ENCODE peak calls at places on chromosomes 2 and 18, in five cellular contexts. One of them, this sample, is unnamed.

GRCh38 chr18:3799515-3799914 is 349.5 kb downstream of the TGIF1 start:
- DNase-seq in iPS DF 6.9: no peak
- DNase-seq in neural progenitor cell: peak; percentile 53
- DNase-seq in ovary: no peak
- DNase-seq in CD4-positive, CD25-positive, alpha-beta regulatory T cell: no peak
- DNase-seq in this sample: no peak

GRCh38 chr2:61758991-61759390 is 94.9 kb downstream of the FAM161A start:
- DNase-seq in neural progenitor cell: no peak
- DNase-seq in iPS DF 6.9: no peak
- DNase-seq in CD4-positive, CD25-positive, alpha-beta regulatory T cell: no peak
- DNase-seq in ovary: no peak
- DNase-seq in this sample: no peak

GRCh38 chr2:192016265-192016664 is 169.4 kb upstream of the CAVIN2 start:
- DNase-seq in CD4-positive, CD25-positive, alpha-beta regulatory T cell: no peak
- DNase-seq in ovary: no peak
- DNase-seq in iPS DF 6.9: no peak
- DNase-seq in neural progenitor cell: no peak
- DNase-seq in this sample: no peak

GRCh38 chr2:174607989-174608865 is 10.6 kb upstream of the WIPF1 start:
- DNase-seq in iPS DF 6.9: no peak
- DNase-seq in ovary: no peak
- DNase-seq in neural progenitor cell: no peak
- DNase-seq in CD4-positive, CD25-positive, alpha-beta regulatory T cell: no peak
- DNase-seq in this sample: no peak

GRCh38 chr2:108776475-108776874 is 10.1 kb upstream of the CCDC138 start:
- DNase-seq in ovary: no peak
- DNase-seq in CD4-positive, CD25-positive, alpha-beta regulatory T cell: no peak
- DNase-seq in iPS DF 6.9: no peak
- DNase-seq in neural progenitor cell: no peak
- DNase-seq in this sample: no peak

GRCh38 chr2:111905990-111906735 is 7.8 kb downstream of the MERTK start:
- DNase-seq in ovary: no peak
- DNase-seq in iPS DF 6.9: no peak
- DNase-seq in neural progenitor cell: peak; percentile 43
- DNase-seq in CD4-positive, CD25-positive, alpha-beta regulatory T cell: no peak
- DNase-seq in this sample: no peak

GRCh38 chr2:171185165-171185818 is 24.6 kb upstream of the TLK1 start:
- DNase-seq in neural progenitor cell: no peak
- DNase-seq in ovary: no peak
- DNase-seq in iPS DF 6.9: no peak
- DNase-seq in CD4-positive, CD25-positive, alpha-beta regulatory T cell: no peak
- DNase-seq in this sample: no peak

GRCh38 chr2:43127208-43127940 is 99.0 kb downstream of the ZFP36L2 start:
- DNase-seq in neural progenitor cell: peak; percentile 47
- DNase-seq in CD4-positive, CD25-positive, alpha-beta regulatory T cell: peak; percentile 78
- DNase-seq in iPS DF 6.9: peak; percentile 61
- DNase-seq in ovary: peak; percentile 58
- DNase-seq in this sample: peak; percentile 97

GRCh38 chr18:32684940-32685339 is 87.9 kb downstream of the KLHL14 start:
- DNase-seq in iPS DF 6.9: no peak
- DNase-seq in CD4-positive, CD25-positive, alpha-beta regulatory T cell: no peak
- DNase-seq in ovary: no peak
- DNase-seq in neural progenitor cell: no peak
- DNase-seq in this sample: no peak

GRCh38 chr2:214543386-214543955 is 132.6 kb downstream of the VWC2L start:
- DNase-seq in CD4-positive, CD25-positive, alpha-beta regulatory T cell: no peak
- DNase-seq in iPS DF 6.9: no peak
- DNase-seq in neural progenitor cell: no peak
- DNase-seq in ovary: no peak
- DNase-seq in this sample: no peak

GRCh38 chr2:84458436-84459027 is 548 bp downstream of the SUCLG1 start:
- DNase-seq in neural progenitor cell: peak; percentile 11
- DNase-seq in CD4-positive, CD25-positive, alpha-beta regulatory T cell: peak; percentile 9
- DNase-seq in iPS DF 6.9: no peak
- DNase-seq in ovary: no peak
- DNase-seq in this sample: no peak

GRCh38 chr18:43830905-43831304 is 553.6 kb upstream of the SYT4 start:
- DNase-seq in CD4-positive, CD25-positive, alpha-beta regulatory T cell: no peak
- DNase-seq in neural progenitor cell: no peak
- DNase-seq in ovary: no peak
- DNase-seq in iPS DF 6.9: no peak
- DNase-seq in this sample: no peak

GRCh38 chr2:98347298-98348065 is 1.2 kb downstream of the CNGA3 start:
- DNase-seq in CD4-positive, CD25-positive, alpha-beta regulatory T cell: no peak
- DNase-seq in ovary: no peak
- DNase-seq in iPS DF 6.9: no peak
- DNase-seq in neural progenitor cell: peak; percentile 87
- DNase-seq in this sample: peak; percentile 80

GRCh38 chr2:188485496-188485895 is 193.8 kb downstream of the GULP1 start:
- DNase-seq in ovary: no peak
- DNase-seq in iPS DF 6.9: no peak
- DNase-seq in CD4-positive, CD25-positive, alpha-beta regulatory T cell: no peak
- DNase-seq in neural progenitor cell: peak; percentile 34
- DNase-seq in this sample: no peak

GRCh38 chr2:33275689-33276444 is 200.6 kb upstream of the RASGRP3 start:
- DNase-seq in CD4-positive, CD25-positive, alpha-beta regulatory T cell: peak; percentile 2
- DNase-seq in iPS DF 6.9: no peak
- DNase-seq in neural progenitor cell: no peak
- DNase-seq in ovary: no peak
- DNase-seq in this sample: no peak

GRCh38 chr2:20678751-20679150 is 11.8 kb downstream of the GDF7 start:
- DNase-seq in neural progenitor cell: no peak
- DNase-seq in ovary: no peak
- DNase-seq in CD4-positive, CD25-positive, alpha-beta regulatory T cell: no peak
- DNase-seq in iPS DF 6.9: no peak
- DNase-seq in this sample: no peak

GRCh38 chr2:20674974-20675679 is 8.2 kb downstream of the GDF7 start:
- DNase-seq in CD4-positive, CD25-positive, alpha-beta regulatory T cell: no peak
- DNase-seq in neural progenitor cell: no peak
- DNase-seq in ovary: no peak
- DNase-seq in iPS DF 6.9: no peak
- DNase-seq in this sample: peak; percentile 28

GRCh38 chr2:20676353-20677215 is 9.6 kb downstream of the GDF7 start:
- DNase-seq in iPS DF 6.9: no peak
- DNase-seq in ovary: no peak
- DNase-seq in neural progenitor cell: no peak
- DNase-seq in CD4-positive, CD25-positive, alpha-beta regulatory T cell: no peak
- DNase-seq in this sample: peak; percentile 53

GRCh38 chr2:20675701-20676352 is 8.9 kb downstream of the GDF7 start:
- DNase-seq in ovary: no peak
- DNase-seq in CD4-positive, CD25-positive, alpha-beta regulatory T cell: no peak
- DNase-seq in iPS DF 6.9: no peak
- DNase-seq in neural progenitor cell: peak; percentile 51
- DNase-seq in this sample: peak; percentile 79

GRCh38 chr2:20677301-20678176 is 10.6 kb downstream of the GDF7 start:
- DNase-seq in iPS DF 6.9: no peak
- DNase-seq in neural progenitor cell: peak; percentile 35
- DNase-seq in ovary: no peak
- DNase-seq in CD4-positive, CD25-positive, alpha-beta regulatory T cell: no peak
- DNase-seq in this sample: peak; percentile 59
- H3K4me3 ChIP-seq in iPS DF 6.9: no peak overlapping the region
- H3K4me3 ChIP-seq in neural progenitor cell: no peak overlapping the region
- H3K4me3 ChIP-seq in ovary: no peak overlapping the region
- H3K4me3 ChIP-seq in CD4-positive, CD25-positive, alpha-beta regulatory T cell: no peak overlapping the region
- H3K4me3 ChIP-seq in this sample: no peak overlapping the region

GRCh38 chr2:224410946-224411561 is 9.1 kb upstream of the FAM124B start:
- DNase-seq in ovary: no peak
- DNase-seq in CD4-positive, CD25-positive, alpha-beta regulatory T cell: no peak
- DNase-seq in neural progenitor cell: no peak
- DNase-seq in iPS DF 6.9: no peak
- DNase-seq in this sample: no peak

GRCh38 chr2:224408676-224409075 is 6.8 kb upstream of the FAM124B start:
- DNase-seq in ovary: no peak
- DNase-seq in CD4-positive, CD25-positive, alpha-beta regulatory T cell: no peak
- DNase-seq in iPS DF 6.9: no peak
- DNase-seq in neural progenitor cell: no peak
- DNase-seq in this sample: no peak

GRCh38 chr2:224416656-224417360 is 14.9 kb upstream of the FAM124B start:
- DNase-seq in ovary: no peak
- DNase-seq in iPS DF 6.9: no peak
- DNase-seq in neural progenitor cell: no peak
- DNase-seq in CD4-positive, CD25-positive, alpha-beta regulatory T cell: no peak
- DNase-seq in this sample: no peak

GRCh38 chr2:224413381-224413780 is 11.5 kb upstream of the FAM124B start:
- DNase-seq in ovary: no peak
- DNase-seq in CD4-positive, CD25-positive, alpha-beta regulatory T cell: no peak
- DNase-seq in iPS DF 6.9: no peak
- DNase-seq in neural progenitor cell: no peak
- DNase-seq in this sample: no peak

GRCh38 chr2:224412064-224412921 is 10.4 kb upstream of the FAM124B start:
- DNase-seq in iPS DF 6.9: no peak
- DNase-seq in CD4-positive, CD25-positive, alpha-beta regulatory T cell: no peak
- DNase-seq in ovary: no peak
- DNase-seq in neural progenitor cell: no peak
- DNase-seq in this sample: no peak
- H3K4me3 ChIP-seq in iPS DF 6.9: no peak overlapping the region
- H3K4me3 ChIP-seq in CD4-positive, CD25-positive, alpha-beta regulatory T cell: no peak overlapping the region
- H3K4me3 ChIP-seq in ovary: no peak overlapping the region
- H3K4me3 ChIP-seq in neural progenitor cell: no peak overlapping the region
- H3K4me3 ChIP-seq in this sample: no peak overlapping the region

GRCh38 chr18:39692367-39693011 is 2126.9 kb upstream of the CELF4 start:
- DNase-seq in iPS DF 6.9: no peak
- DNase-seq in neural progenitor cell: no peak
- DNase-seq in CD4-positive, CD25-positive, alpha-beta regulatory T cell: no peak
- DNase-seq in ovary: no peak
- DNase-seq in this sample: no peak
- H3K4me3 ChIP-seq in iPS DF 6.9: no peak overlapping the region
- H3K4me3 ChIP-seq in neural progenitor cell: no peak overlapping the region
- H3K4me3 ChIP-seq in CD4-positive, CD25-positive, alpha-beta regulatory T cell: no peak overlapping the region
- H3K4me3 ChIP-seq in ovary: no peak overlapping the region
- H3K4me3 ChIP-seq in this sample: peak overlapping the region; percentile 29

DNA sequence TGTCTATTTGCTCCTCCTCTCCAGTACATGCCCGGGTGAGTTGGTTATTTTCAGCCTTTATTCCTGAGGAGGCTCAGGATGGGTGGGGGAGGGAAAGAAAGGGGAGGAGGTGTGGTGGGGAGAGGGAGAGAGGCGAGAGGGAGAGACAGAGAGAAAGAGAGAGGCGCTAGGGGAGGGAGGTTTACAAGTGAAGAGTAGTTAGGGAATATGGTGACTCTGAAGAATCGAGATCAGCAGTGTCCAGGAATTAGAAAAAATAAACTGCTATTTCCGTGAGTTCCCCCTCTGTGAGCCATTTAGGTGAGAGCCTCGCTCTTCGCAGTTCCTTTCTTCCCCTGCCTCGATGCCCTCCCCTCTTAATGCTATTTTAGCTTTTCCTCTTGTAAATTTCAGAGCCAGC is 138.9 kb downstream of the MEIS1 start:
- DNase-seq in ovary: no peak
- DNase-seq in CD4-positive, CD25-positive, alpha-beta regulatory T cell: no peak
- DNase-seq in neural progenitor cell: peak; percentile 74
- DNase-seq in iPS DF 6.9: no peak
- DNase-seq in this sample: peak; percentile 52
- H3K4me3 ChIP-seq in ovary: no peak overlapping the region
- H3K4me3 ChIP-seq in CD4-positive, CD25-positive, alpha-beta regulatory T cell: no peak overlapping the region
- H3K4me3 ChIP-seq in neural progenitor cell: peak overlapping the region; percentile 75
- H3K4me3 ChIP-seq in iPS DF 6.9: peak overlapping the region; percentile 16
- H3K4me3 ChIP-seq in this sample: peak overlapping the region; percentile 42

DNA sequence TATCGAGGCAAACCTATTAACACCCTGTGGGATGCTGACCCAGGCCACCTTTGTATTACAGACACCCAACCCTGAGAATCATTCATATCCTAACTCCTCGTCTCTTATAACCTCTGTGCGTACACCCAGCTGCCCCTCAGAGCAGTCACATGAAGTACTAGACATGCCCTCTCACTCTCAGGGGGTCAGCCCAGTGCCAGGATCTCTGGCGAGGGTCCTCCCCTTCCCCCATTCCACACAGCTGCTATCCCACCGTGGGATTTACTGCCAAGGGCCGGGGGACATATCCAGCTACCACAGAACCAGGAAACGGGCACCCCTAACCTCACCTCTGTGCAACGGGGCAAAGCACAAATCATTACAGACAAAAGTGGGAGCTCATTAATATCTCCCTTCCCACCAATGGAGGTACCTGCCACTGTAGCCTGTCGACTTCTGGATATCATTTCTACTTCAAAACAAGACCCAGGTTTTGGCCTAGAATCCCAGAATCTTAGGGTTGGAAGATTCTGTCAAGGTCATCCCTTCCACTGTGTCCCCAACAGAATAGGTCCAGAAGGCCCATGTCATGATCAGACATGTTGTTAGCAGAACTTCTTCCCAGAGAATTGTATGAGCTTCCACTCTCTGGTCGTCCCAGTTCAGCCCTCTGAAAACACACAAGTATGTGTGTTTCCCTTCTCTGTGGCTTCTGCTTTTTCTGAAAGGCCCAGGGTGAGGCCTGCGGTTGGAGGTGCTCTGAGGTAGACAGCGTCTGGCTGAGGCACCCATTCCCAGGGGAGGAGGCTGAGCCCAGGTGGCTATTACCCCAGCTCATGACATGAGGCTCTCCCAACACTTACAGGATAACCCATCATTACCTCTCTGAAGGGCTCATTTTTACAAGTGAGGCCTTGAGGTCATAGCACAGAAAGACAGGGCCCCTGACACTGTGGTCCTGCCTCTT is 1.7 kb downstream of the TMBIM1 start:
- DNase-seq in iPS DF 6.9: no peak
- DNase-seq in neural progenitor cell: no peak
- DNase-seq in ovary: no peak
- DNase-seq in CD4-positive, CD25-positive, alpha-beta regulatory T cell: peak; percentile 28
- DNase-seq in this sample: no peak
- H3K4me3 ChIP-seq in iPS DF 6.9: no peak overlapping the region
- H3K4me3 ChIP-seq in neural progenitor cell: no peak overlapping the region
- H3K4me3 ChIP-seq in ovary: peak overlapping the region; percentile 94
- H3K4me3 ChIP-seq in CD4-positive, CD25-positive, alpha-beta regulatory T cell: peak overlapping the region; percentile 92
- H3K4me3 ChIP-seq in this sample: no peak overlapping the region

GRCh38 chr2:1817256-1818127 is 73.2 kb upstream of the PXDN start:
- DNase-seq in ovary: peak; percentile 89
- DNase-seq in neural progenitor cell: peak; percentile 70
- DNase-seq in CD4-positive, CD25-positive, alpha-beta regulatory T cell: peak; percentile 19
- DNase-seq in iPS DF 6.9: peak; percentile 60
- DNase-seq in this sample: peak; percentile 97
- H3K4me3 ChIP-seq in ovary: no peak overlapping the region
- H3K4me3 ChIP-seq in neural progenitor cell: no peak overlapping the region
- H3K4me3 ChIP-seq in CD4-positive, CD25-positive, alpha-beta regulatory T cell: no peak overlapping the region
- H3K4me3 ChIP-seq in iPS DF 6.9: no peak overlapping the region
- H3K4me3 ChIP-seq in this sample: no peak overlapping the region

GRCh38 chr2:36618381-36618780 is 20.4 kb upstream of the FEZ2 start:
- DNase-seq in CD4-positive, CD25-positive, alpha-beta regulatory T cell: no peak
- DNase-seq in neural progenitor cell: peak; percentile 79
- DNase-seq in iPS DF 6.9: peak; percentile 83
- DNase-seq in ovary: no peak
- DNase-seq in this sample: peak; percentile 62
- H3K4me3 ChIP-seq in CD4-positive, CD25-positive, alpha-beta regulatory T cell: no peak overlapping the region
- H3K4me3 ChIP-seq in neural progenitor cell: no peak overlapping the region
- H3K4me3 ChIP-seq in iPS DF 6.9: no peak overlapping the region
- H3K4me3 ChIP-seq in ovary: no peak overlapping the region
- H3K4me3 ChIP-seq in this sample: no peak overlapping the region